ENCODE peak calls at places on chromosomes 3 and 15, in six cellular contexts. One of them, this sample, is unnamed.
A peak's percentile ranks its signal among the peaks of the same experiment; 100 is the strongest.

GRCh38 chr3:197830967-197831313 is 39.9 kb downstream of the LRCH3 start:
- DNase-seq in BE2C: no peak
- DNase-seq in Right ventricle myocardium superior: no peak
- DNase-seq in Kasumi-1: no peak
- DNase-seq in erythroblast: no peak
- DNase-seq in heart left ventricle: no peak
- DNase-seq in this sample: no peak

GRCh38 chr3:54837964-54838363 is 89.9 kb downstream of the LRTM1 start:
- DNase-seq in BE2C: no peak
- DNase-seq in Right ventricle myocardium superior: no peak
- DNase-seq in Kasumi-1: no peak
- DNase-seq in erythroblast: no peak
- DNase-seq in heart left ventricle: no peak
- DNase-seq in this sample: peak; percentile 36

GRCh38 chr3:68973635-68974034 is 39.8 kb downstream of the EOGT start:
- DNase-seq in BE2C: no peak
- DNase-seq in Right ventricle myocardium superior: no peak
- DNase-seq in Kasumi-1: no peak
- DNase-seq in erythroblast: no peak
- DNase-seq in heart left ventricle: no peak
- DNase-seq in this sample: no peak

GRCh38 chr3:126932188-126932931 is 50.6 kb upstream of the PLXNA1 start:
- DNase-seq in BE2C: no peak
- DNase-seq in Right ventricle myocardium superior: no peak
- DNase-seq in Kasumi-1: no peak
- DNase-seq in erythroblast: no peak
- DNase-seq in heart left ventricle: no peak
- DNase-seq in this sample: no peak

GRCh38 chr15:29568840-29569532 is 253.3 kb downstream of the TJP1 start:
- DNase-seq in BE2C: no peak
- DNase-seq in Right ventricle myocardium superior: no peak
- DNase-seq in Kasumi-1: no peak
- DNase-seq in erythroblast: no peak
- DNase-seq in heart left ventricle: no peak
- DNase-seq in this sample: peak; percentile 80

GRCh38 chr15:25903024-25903581 is 40.0 kb upstream of the ATP10A start:
- DNase-seq in BE2C: no peak
- DNase-seq in Right ventricle myocardium superior: no peak
- DNase-seq in Kasumi-1: no peak
- DNase-seq in erythroblast: no peak
- DNase-seq in heart left ventricle: no peak
- DNase-seq in this sample: peak; percentile 79

GRCh38 chr3:140288575-140288974 is 353.6 kb downstream of the CLSTN2 start:
- DNase-seq in BE2C: no peak
- DNase-seq in Right ventricle myocardium superior: no peak
- DNase-seq in Kasumi-1: no peak
- DNase-seq in erythroblast: no peak
- DNase-seq in heart left ventricle: no peak
- DNase-seq in this sample: no peak

GRCh38 chr3:32321095-32321835 is 70.4 kb upstream of the CMTM7 start:
- DNase-seq in BE2C: no peak
- DNase-seq in Right ventricle myocardium superior: no peak
- DNase-seq in Kasumi-1: no peak
- DNase-seq in erythroblast: no peak
- DNase-seq in heart left ventricle: no peak
- DNase-seq in this sample: no peak

GRCh38 chr15:39275066-39275465 is 305.8 kb upstream of the THBS1 start:
- DNase-seq in BE2C: no peak
- DNase-seq in Right ventricle myocardium superior: no peak
- DNase-seq in Kasumi-1: no peak
- DNase-seq in erythroblast: no peak
- DNase-seq in heart left ventricle: no peak
- DNase-seq in this sample: no peak

GRCh38 chr3:169034401-169034800 is 629.1 kb downstream of the MECOM start:
- DNase-seq in BE2C: no peak
- DNase-seq in Right ventricle myocardium superior: no peak
- DNase-seq in Kasumi-1: no peak
- DNase-seq in erythroblast: no peak
- DNase-seq in heart left ventricle: no peak
- DNase-seq in this sample: no peak

GRCh38 chr3:170703121-170703588 is 117.3 kb upstream of the SLC7A14 start:
- DNase-seq in BE2C: peak; percentile 59
- DNase-seq in Right ventricle myocardium superior: no peak
- DNase-seq in Kasumi-1: no peak
- DNase-seq in erythroblast: peak; percentile 61
- DNase-seq in heart left ventricle: no peak
- DNase-seq in this sample: no peak

GRCh38 chr15:70417536-70417935 is 319.8 kb upstream of the TLE3 start:
- DNase-seq in BE2C: no peak
- DNase-seq in Right ventricle myocardium superior: no peak
- DNase-seq in Kasumi-1: no peak
- DNase-seq in erythroblast: no peak
- DNase-seq in heart left ventricle: no peak
- DNase-seq in this sample: no peak

GRCh38 chr3:56931816-56932215 is 128.6 kb upstream of the SPATA12 start:
- DNase-seq in BE2C: no peak
- DNase-seq in Right ventricle myocardium superior: no peak
- DNase-seq in Kasumi-1: no peak
- DNase-seq in erythroblast: no peak
- DNase-seq in heart left ventricle: no peak
- DNase-seq in this sample: no peak

GRCh38 chr3:110799236-110799635 is 272.4 kb upstream of the NECTIN3 start:
- DNase-seq in BE2C: no peak
- DNase-seq in Right ventricle myocardium superior: no peak
- DNase-seq in Kasumi-1: no peak
- DNase-seq in erythroblast: no peak
- DNase-seq in heart left ventricle: no peak
- DNase-seq in this sample: no peak

GRCh38 chr15:62558640-62559039 is 393.6 kb upstream of the C2CD4B start:
- DNase-seq in BE2C: no peak
- DNase-seq in Right ventricle myocardium superior: no peak
- DNase-seq in Kasumi-1: no peak
- DNase-seq in erythroblast: no peak
- DNase-seq in heart left ventricle: no peak
- DNase-seq in this sample: no peak

GRCh38 chr3:184737641-184738518 is 26.0 kb upstream of the MAGEF1 start:
- DNase-seq in BE2C: no peak
- DNase-seq in Right ventricle myocardium superior: peak; percentile 24
- DNase-seq in Kasumi-1: no peak
- DNase-seq in erythroblast: no peak
- DNase-seq in heart left ventricle: no peak
- DNase-seq in this sample: peak; percentile 26

GRCh38 chr3:161150001-161150525 is 44.9 kb upstream of the B3GALNT1 start:
- DNase-seq in BE2C: peak; percentile 15
- DNase-seq in Right ventricle myocardium superior: no peak
- DNase-seq in Kasumi-1: no peak
- DNase-seq in erythroblast: no peak
- DNase-seq in heart left ventricle: no peak
- DNase-seq in this sample: no peak

This sample was measured in SW480.